ENCODE peak calls at places on chromosomes 16 and 17, in ten cellular contexts. D, H, F, V, L, R, E, P, W and I are unnamed samples.

GRCh38 chr16:85333744-85334640 is 221.7 kb upstream of the CIBAR2 start:
- DNase-seq in D (no peak), H (no peak), F (no peak), V (no peak), L (no peak), R (no peak), E (no peak), P (no peak), W (no peak), I (no peak)

GRCh38 chr16:19913306-19913717 is 28.7 kb upstream of the GPRC5B start:
- DNase-seq in D (peak; percentile 7), H (no peak), F (no peak), V (no peak), L (no peak), R (no peak), E (no peak), P (no peak), W (no peak), I (no peak)

GRCh38 chr17:77831497-77832179 is 126.9 kb upstream of the TNRC6C start:
- DNase-seq in D (peak; percentile 75), H (no peak), F (no peak), V (peak; percentile 12), L (peak; percentile 33), R (no peak), E (no peak), P (no peak), W (peak; percentile 63), I (no peak)

GRCh38 chr16:27426423-27427408 is 24.7 kb downstream of the IL21R start:
- DNase-seq in D (peak; percentile 91), H (peak; percentile 60), F (peak; percentile 49), V (no peak), L (peak; percentile 89), R (no peak), E (no peak), P (peak; percentile 72), W (peak; percentile 73), I (peak; percentile 61)

GRCh38 chr17:19359151-19359550 is 3.4 kb downstream of the B9D1 start:
- DNase-seq in D (no peak), H (no peak), F (no peak), V (no peak), L (no peak), R (no peak), E (no peak), P (no peak), W (no peak), I (no peak)

GRCh38 chr17:77769215-77769614 is 189.3 kb upstream of the TNRC6C start:
- DNase-seq in D (no peak), H (no peak), F (no peak), V (no peak), L (no peak), R (no peak), E (no peak), P (no peak), W (no peak), I (no peak)

GRCh38 chr16:57519796-57520360 is 16.5 kb downstream of the CCDC102A start:
- DNase-seq in D (peak; percentile 71), H (peak; percentile 81), F (peak; percentile 88), V (peak; percentile 78), L (peak; percentile 44), R (peak; percentile 42), E (peak; percentile 49), P (peak; percentile 69), W (peak; percentile 90), I (peak; percentile 94)

GRCh38 chr16:21281698-21282389 is 3.8 kb upstream of the CRYM start:
- DNase-seq in D (no peak), H (no peak), F (no peak), V (no peak), L (no peak), R (no peak), E (no peak), P (no peak), W (no peak), I (no peak)

GRCh38 chr16:13863075-13863765 is 56.7 kb upstream of the ERCC4 start:
- DNase-seq in D (peak; percentile 6), H (no peak), F (no peak), V (no peak), L (no peak), R (no peak), E (no peak), P (no peak), W (no peak), I (no peak)

GRCh38 chr17:80894726-80895125 is 96.9 kb upstream of the CHMP6 start:
- DNase-seq in D (no peak), H (no peak), F (no peak), V (no peak), L (no peak), R (no peak), E (no peak), P (no peak), W (no peak), I (no peak)

GRCh38 chr17:17812211-17813054 is 24.4 kb downstream of the SREBF1 start:
- DNase-seq in D (peak; percentile 58), H (peak; percentile 95), F (peak; percentile 88), V (peak; percentile 79), L (peak; percentile 25), R (peak; percentile 47), E (peak; percentile 30), P (peak; percentile 40), W (peak; percentile 94), I (peak; percentile 99)

GRCh38 chr17:17511971-17512858 is 16.0 kb upstream of the RASD1 start:
- DNase-seq in D (peak; percentile 98), H (no peak), F (no peak), V (peak; percentile 9), L (peak; percentile 76), R (no peak), E (no peak), P (no peak), W (peak; percentile 98), I (no peak)

GRCh38 chr16:12295395-12295794 is 318.9 kb downstream of the SNX29 start:
- DNase-seq in D (no peak), H (no peak), F (no peak), V (no peak), L (no peak), R (no peak), E (no peak), P (no peak), W (no peak), I (no peak)

GRCh38 chr16:17801024-17801423 is 330.3 kb upstream of the XYLT1 start:
- DNase-seq in D (peak; percentile 63), H (no peak), F (no peak), V (no peak), L (no peak), R (no peak), E (no peak), P (no peak), W (no peak), I (no peak)

GRCh38 chr17:31753011-31753410 is 106.0 kb downstream of the COPRS start:
- DNase-seq in D (no peak), H (no peak), F (no peak), V (no peak), L (no peak), R (no peak), E (no peak), P (no peak), W (no peak), I (no peak)

GRCh38 chr16:85608515-85608885 is 4.6 kb upstream of the GSE1 start:
- DNase-seq in D (no peak), H (no peak), F (no peak), V (no peak), L (no peak), R (no peak), E (no peak), P (no peak), W (no peak), I (no peak)

GRCh38 chr17:45963258-45963657 is 35.8 kb upstream of the STH start:
- DNase-seq in D (no peak), H (no peak), F (no peak), V (no peak), L (no peak), R (no peak), E (no peak), P (no peak), W (no peak), I (no peak)

GRCh38 chr16:50902457-50902856 is 160.6 kb downstream of the CYLD start:
- DNase-seq in D (no peak), H (no peak), F (peak; percentile 19), V (no peak), L (no peak), R (no peak), E (no peak), P (no peak), W (no peak), I (no peak)

GRCh38 chr17:14033166-14033565 is 36.1 kb upstream of the COX10 start:
- DNase-seq in D (no peak), H (no peak), F (no peak), V (no peak), L (no peak), R (no peak), E (no peak), P (no peak), W (no peak), I (no peak)

GRCh38 chr16:75304521-75305363 is 53.3 kb upstream of the BCAR1 start:
- DNase-seq in D (peak; percentile 97), H (no peak), F (no peak), V (peak; percentile 41), L (peak; percentile 94), R (peak; percentile 17), E (no peak), P (no peak), W (peak; percentile 44), I (no peak)

GRCh38 chr16:81560979-81561657 is 116.5 kb downstream of the CMIP start:
- DNase-seq in D (peak; percentile 56), H (no peak), F (no peak), V (no peak), L (peak; percentile 29), R (no peak), E (no peak), P (no peak), W (peak; percentile 37), I (no peak)

GRCh38 chr16:69276143-69277115 is 34.7 kb upstream of the VPS4A start:
- DNase-seq in D (peak; percentile 98), H (no peak), F (no peak), V (peak; percentile 58), L (peak; percentile 99), R (no peak), E (no peak), P (no peak), W (no peak), I (no peak)

GRCh38 chr17:73902416-73903181 is 258.4 kb upstream of the SDK2 start:
- DNase-seq in D (no peak), H (no peak), F (peak; percentile 78), V (no peak), L (no peak), R (no peak), E (no peak), P (no peak), W (no peak), I (no peak)

GRCh38 chr16:57730771-57731730 is 4.5 kb upstream of the KATNB1 start:
- DNase-seq in D (no peak), H (no peak), F (no peak), V (no peak), L (no peak), R (no peak), E (no peak), P (no peak), W (no peak), I (no peak)

GRCh38 chr17:44324092-44324570 is 492 bp downstream of the SLC25A39 start:
- DNase-seq in D (peak; percentile 26), H (no peak), F (no peak), V (no peak), L (peak; percentile 5), R (no peak), E (no peak), P (no peak), W (no peak), I (no peak)

GRCh38 chr17:29043539-29044165 is 711 bp downstream of the PIPOX start:
- DNase-seq in D (no peak), H (no peak), F (no peak), V (no peak), L (no peak), R (no peak), E (no peak), P (no peak), W (no peak), I (no peak)

GRCh38 chr17:78125976-78126894 is 2.3 kb downstream of the TMC6 start:
- DNase-seq in D (no peak), H (no peak), F (no peak), V (peak; percentile 62), L (no peak), R (no peak), E (no peak), P (no peak), W (no peak), I (no peak)

GRCh38 chr17:34569591-34569990 is 9.8 kb upstream of the TMEM132E start:
- DNase-seq in D (no peak), H (no peak), F (no peak), V (no peak), L (no peak), R (no peak), E (no peak), P (no peak), W (no peak), I (no peak)